ENCODE peak calls at places on chromosomes 1 and 21, in ten cellular contexts. H is body of pancreas, B is GM12891, T is GM12878, I is adrenal gland, G is ovary, L is uterus, S is suprapubic skin, M is lower leg skin, U is stomach. W is an unnamed sample.

GRCh38 chr1:60149254-60149653 is 75.7 kb upstream of the C1orf87 start:
- DNase-seq in B (no peak), S (no peak), T (no peak), M (no peak), U (peak; percentile 71), H (peak; percentile 67), I (peak; percentile 8), G (no peak), L (no peak), W (no peak)

GRCh38 chr21:44931137-44931500 is 8.7 kb upstream of the SLX9 start:
- DNase-seq in H (peak; percentile 32), U (no peak), L (no peak), T (no peak), M (no peak), B (no peak), G (no peak), S (no peak), I (no peak), W (peak; percentile 61)

GRCh38 chr1:184283999-184284398 is 102.8 kb upstream of the C1orf21 start:
- DNase-seq in L (no peak), U (no peak), H (peak; percentile 36), G (peak; percentile 61), T (no peak), I (peak; percentile 38), S (no peak), M (no peak), B (no peak), W (no peak)

GRCh38 chr21:44328242-44328895 is 10.8 kb downstream of the CFAP410 start:
- DNase-seq in H (no peak), L (no peak), S (no peak), I (no peak), B (no peak), G (no peak), M (no peak), T (no peak), U (no peak), W (no peak)

GRCh38 chr1:116808476-116809180 is 54.4 kb downstream of the CD2 start:
- DNase-seq in B (no peak), M (no peak), U (no peak), I (no peak), T (no peak), L (no peak), S (no peak), G (no peak), H (no peak), W (no peak)

GRCh38 chr1:211384524-211384923 is 57.9 kb downstream of the TRAF5 start:
- DNase-seq in M (no peak), S (no peak), B (no peak), U (no peak), G (no peak), L (no peak), I (no peak), T (no peak), H (no peak), W (no peak)

GRCh38 chr1:236092899-236093298 is 28.0 kb upstream of the NID1 start:
- DNase-seq in I (no peak), S (no peak), T (no peak), M (no peak), L (no peak), H (no peak), U (no peak), G (no peak), B (no peak), W (no peak)

GRCh38 chr1:230210326-230210978 is 143.4 kb downstream of the GALNT2 start:
- DNase-seq in U (no peak), T (no peak), B (no peak), G (no peak), M (no peak), I (no peak), L (no peak), H (no peak), S (no peak), W (no peak)

GRCh38 chr1:61053712-61054608 is 28.4 kb upstream of the NFIA start:
- DNase-seq in M (peak; percentile 89), T (no peak), B (peak; percentile 25), U (peak; percentile 34), G (peak; percentile 52), H (peak; percentile 52), I (peak; percentile 58), S (no peak), L (peak; percentile 34), W (no peak)

GRCh38 chr1:9593492-9594465 is 5.1 kb downstream of the TMEM201 start:
- DNase-seq in M (no peak), B (peak; percentile 92), T (peak; percentile 30), U (peak; percentile 49), L (no peak), H (peak; percentile 78), S (no peak), G (no peak), I (peak; percentile 93), W (peak; percentile 67)

GRCh38 chr21:31660134-31660565 is 657 bp downstream of the SOD1 start:
- DNase-seq in T (no peak), S (peak; percentile 79), L (peak; percentile 47), H (no peak), U (no peak), B (no peak), G (peak; percentile 69), I (no peak), M (peak; percentile 89), W (peak; percentile 38)

GRCh38 chr21:32347887-32348450 is 44.8 kb downstream of the URB1 start:
- DNase-seq in T (no peak), S (peak; percentile 64), G (no peak), U (no peak), M (peak; percentile 84), B (no peak), I (no peak), L (no peak), H (no peak), W (no peak)

GRCh38 chr1:176643536-176643935 is 180.6 kb downstream of the PAPPA2 start:
- DNase-seq in T (no peak), U (no peak), H (no peak), M (no peak), I (no peak), S (no peak), L (no peak), G (no peak), B (no peak), W (no peak)

GRCh38 chr1:198599749-198600148 is 39.1 kb upstream of the PTPRC start:
- DNase-seq in M (no peak), I (no peak), H (no peak), G (no peak), L (no peak), T (no peak), U (no peak), B (no peak), S (no peak), W (no peak)

GRCh38 chr1:198600906-198601305 is 37.9 kb upstream of the PTPRC start:
- DNase-seq in U (no peak), M (no peak), S (no peak), H (no peak), L (no peak), I (no peak), B (no peak), T (no peak), G (no peak), W (no peak)

GRCh38 chr1:198597690-198598430 is 41.0 kb upstream of the PTPRC start:
- DNase-seq in U (no peak), M (no peak), H (no peak), T (no peak), L (no peak), S (no peak), G (no peak), B (no peak), I (no peak), W (no peak)

GRCh38 chr1:198595765-198596164 is 43.1 kb upstream of the PTPRC start:
- DNase-seq in M (no peak), U (no peak), L (no peak), G (no peak), B (no peak), T (no peak), S (no peak), H (no peak), I (no peak), W (no peak)

GRCh38 chr1:198598796-198599321 is 40.0 kb upstream of the PTPRC start:
- DNase-seq in H (no peak), I (no peak), B (no peak), M (no peak), G (no peak), S (no peak), U (no peak), L (no peak), T (peak; percentile 89), W (no peak)
- TF ChIP-seq POLR2A in H (no peak), I (no peak), B (peak; percentile 40), M (no peak), G (no peak), S (no peak), U (no peak), L (no peak), T (no peak), W (no peak)

GRCh38 chr1:220335668-220336067 is 63.4 kb upstream of the RAB3GAP2 start:
- DNase-seq in U (peak; percentile 87), L (no peak), B (no peak), M (no peak), G (no peak), I (no peak), S (no peak), T (no peak), H (peak; percentile 90), W (no peak)
- TF ChIP-seq POLR2A in U (no peak), L (no peak), B (no peak), M (no peak), G (no peak), I (no peak), S (no peak), T (no peak), H (no peak), W (no peak)

GRCh38 chr1:84497631-84498278 is 8.4 kb upstream of the SPATA1 start:
- DNase-seq in U (no peak), I (no peak), G (no peak), M (no peak), B (no peak), S (no peak), L (no peak), H (no peak), T (no peak), W (no peak)
- TF ChIP-seq POLR2A in U (no peak), I (no peak), G (no peak), M (no peak), B (no peak), S (no peak), L (no peak), H (no peak), T (no peak), W (no peak)

GRCh38 chr1:89723144-89723543 is 90.2 kb downstream of the LRRC8C start:
- DNase-seq in U (no peak), G (no peak), L (no peak), M (no peak), B (no peak), I (no peak), H (no peak), T (no peak), S (no peak), W (no peak)

GRCh38 chr1:89723863-89724262 is 90.9 kb downstream of the LRRC8C start:
- DNase-seq in U (no peak), H (peak; percentile 34), B (no peak), I (peak; percentile 19), M (no peak), L (peak; percentile 64), S (no peak), T (no peak), G (no peak), W (no peak)

GRCh38 chr1:89725016-89725380 is 92.1 kb downstream of the LRRC8C start:
- DNase-seq in B (no peak), M (no peak), U (no peak), L (no peak), S (no peak), G (no peak), T (no peak), I (peak; percentile 23), H (peak; percentile 15), W (no peak)

GRCh38 chr1:89725676-89726075 is 92.8 kb downstream of the LRRC8C start:
- DNase-seq in T (no peak), S (no peak), G (no peak), M (no peak), I (no peak), U (no peak), L (no peak), H (no peak), B (no peak), W (no peak)

GRCh38 chr1:89724369-89725015 is 91.6 kb downstream of the LRRC8C start:
- DNase-seq in G (no peak), M (no peak), T (peak; percentile 52), U (no peak), L (no peak), B (no peak), I (no peak), H (peak; percentile 16), S (no peak), W (peak; percentile 31)
- TF ChIP-seq POLR2A in G (no peak), M (no peak), T (no peak), U (no peak), L (no peak), B (no peak), I (no peak), H (no peak), S (no peak), W (no peak)

W was measured in H54.